ENCODE peak calls at places on chromosomes 16 and 17, in ten cellular contexts. B is GM13977; P is CD8-positive, alpha-beta T cell; Y is thoracic aorta; O is HL-60; G is mesothelial cell of epicardium; A is epithelial cell of esophagus; E is glutamatergic neuron; X is neural progenitor cell; U is GM12865. Z is an unnamed sample.

GRCh38 chr17:30021708-30022317 is 80.4 kb downstream of the EFCAB5 start:
- DNase-seq in X (peak; percentile 66), G (no peak), A (peak; percentile 65), B (peak; percentile 55), E (no peak), O (peak; percentile 51), U (peak; percentile 66), Y (no peak), P (peak; percentile 3), Z (no peak)

GRCh38 chr16:30641378-30641982 is 9.3 kb upstream of the PRR14 start:
- DNase-seq in E (no peak), G (no peak), X (no peak), U (no peak), B (no peak), O (no peak), A (no peak), P (no peak), Y (no peak), Z (no peak)

GRCh38 chr16:74844041-74844826 is 69.6 kb upstream of the FA2H start:
- DNase-seq in G (no peak), O (no peak), E (no peak), A (peak; percentile 61), X (no peak), P (no peak), B (no peak), U (no peak), Y (no peak), Z (no peak)

GRCh38 chr16:4831616-4832015 is 15.5 kb downstream of the GLYR1 start:
- DNase-seq in U (no peak), A (no peak), P (no peak), Y (no peak), G (no peak), O (no peak), X (no peak), E (no peak), B (no peak), Z (no peak)

GRCh38 chr17:3962217-3963069 is 1.8 kb downstream of the ATP2A3 start:
- DNase-seq in E (no peak), X (no peak), O (no peak), Y (no peak), P (no peak), G (no peak), A (no peak), U (no peak), B (no peak), Z (no peak)

GRCh38 chr16:2469399-2470233 is 1.5 kb upstream of the NTN3 start:
- DNase-seq in X (no peak), U (no peak), P (no peak), A (no peak), O (no peak), Y (no peak), B (no peak), E (peak; percentile 14), G (no peak), Z (no peak)

GRCh38 chr16:64225696-64226095 is 896.2 kb downstream of the CDH11 start:
- DNase-seq in E (no peak), B (no peak), G (no peak), Y (no peak), O (no peak), P (no peak), A (no peak), X (no peak), U (no peak), Z (no peak)

GRCh38 chr17:41367426-41368075 is 2.1 kb downstream of the KRT33B start:
- DNase-seq in E (no peak), Y (no peak), O (no peak), A (peak; percentile 74), P (no peak), G (no peak), B (no peak), X (no peak), U (no peak), Z (no peak)

GRCh38 chr17:42520540-42520951 is 15.5 kb upstream of the NAGLU start:
- DNase-seq in A (no peak), P (no peak), O (no peak), E (no peak), Y (no peak), G (no peak), U (no peak), B (no peak), X (peak; percentile 36), Z (no peak)

GRCh38 chr16:65546353-65546791 is 424.5 kb upstream of the CDH11 start:
- DNase-seq in G (no peak), U (no peak), A (no peak), B (no peak), O (no peak), Y (no peak), P (no peak), E (no peak), X (no peak), Z (no peak)

GRCh38 chr17:2883544-2884203 is 87.4 kb downstream of the RAP1GAP2 start:
- DNase-seq in O (no peak), U (no peak), X (no peak), P (no peak), B (no peak), A (peak; percentile 67), Y (no peak), E (peak; percentile 65), G (no peak), Z (no peak)

GRCh38 chr16:10878644-10879498 is 1.9 kb downstream of the CIITA start:
- DNase-seq in O (no peak), B (peak; percentile 67), A (no peak), X (peak; percentile 24), U (peak; percentile 81), G (no peak), Y (no peak), E (peak; percentile 31), P (no peak), Z (no peak)

GRCh38 chr16:48125888-48126287 is 29.9 kb downstream of the ABCC12 start:
- DNase-seq in Y (no peak), X (no peak), A (no peak), U (no peak), P (no peak), E (no peak), O (no peak), B (no peak), G (no peak), Z (no peak)

GRCh38 chr17:41417576-41418015 is 6.8 kb downstream of the KRT37 start:
- DNase-seq in E (no peak), G (no peak), O (no peak), Y (no peak), B (peak; percentile 43), X (peak; percentile 35), P (no peak), A (peak; percentile 88), U (peak; percentile 5), Z (no peak)

GRCh38 chr16:9333515-9333914 is 242.1 kb downstream of the HAPSTR1 start:
- DNase-seq in E (no peak), Y (no peak), X (no peak), O (no peak), P (no peak), B (no peak), A (no peak), G (no peak), U (no peak), Z (no peak)

GRCh38 chr17:28871056-28871579 is 16.3 kb downstream of the ERAL1 start:
- DNase-seq in X (no peak), U (peak; percentile 95), G (no peak), Y (no peak), O (no peak), A (no peak), B (peak; percentile 81), E (no peak), P (peak; percentile 30), Z (no peak)

DNA sequence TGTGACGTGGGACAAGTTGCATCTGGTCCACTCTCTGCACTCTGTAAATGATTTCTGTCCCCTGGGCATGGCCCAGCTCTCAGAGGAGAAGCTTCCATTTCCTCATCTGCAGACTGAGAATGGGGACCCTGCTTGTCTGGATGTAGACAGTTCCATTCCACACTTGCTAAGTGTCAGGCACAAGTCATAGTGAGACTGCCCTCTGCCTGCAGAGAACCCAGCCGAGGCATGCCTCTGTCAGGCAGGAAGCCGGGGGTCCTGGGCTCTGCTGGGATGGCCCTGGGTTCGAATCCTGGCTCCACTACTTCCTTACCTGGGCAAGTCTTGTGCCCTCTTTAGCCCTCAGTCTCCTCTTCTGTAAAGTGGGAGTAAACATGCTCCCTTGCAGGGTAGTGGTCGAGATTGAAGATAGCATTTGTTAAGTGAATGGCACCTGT is 4.1 kb downstream of the MAP2K3 start:
- DNase-seq in U (peak; percentile 54), B (peak; percentile 58), X (no peak), P (no peak), E (no peak), G (no peak), Y (no peak), A (no peak), O (peak; percentile 68), Z (no peak)
- TF ChIP-seq CTCF in U (peak; percentile 4), B (peak; percentile 29), X (no peak), P (no peak), E (no peak), G (no peak), Y (no peak), A (no peak), O (no peak), Z (peak; percentile 21)

GRCh38 chr16:26453215-26453614 is 613.5 kb upstream of the C16orf82 start:
- DNase-seq in Y (no peak), A (no peak), U (peak; percentile 0), G (no peak), E (no peak), P (no peak), B (no peak), O (no peak), X (no peak), Z (no peak)
- TF ChIP-seq CTCF in Y (no peak), A (no peak), U (peak; percentile 11), G (no peak), E (no peak), P (no peak), B (no peak), O (no peak), X (peak; percentile 40), Z (peak; percentile 8)

DNA sequence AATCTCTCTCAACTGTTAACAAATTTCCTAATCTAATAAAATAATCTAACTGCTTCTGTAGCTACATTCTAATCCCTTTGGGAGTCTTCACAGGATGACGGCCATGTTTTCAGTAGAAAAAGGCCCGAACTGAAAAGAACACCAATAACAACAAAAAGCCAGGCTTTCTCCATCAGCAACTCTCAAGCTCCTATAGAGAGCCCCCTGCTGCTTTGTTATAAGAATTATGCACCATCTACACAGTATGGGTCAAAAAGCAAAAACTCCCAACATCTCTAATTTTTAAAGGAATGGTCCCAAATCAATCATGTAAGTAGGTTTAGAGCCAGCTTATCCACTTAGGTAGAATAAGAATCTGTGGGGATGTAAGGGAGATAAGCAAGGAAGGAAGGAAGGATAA is 163.6 kb upstream of the C17orf78 start:
- DNase-seq in O (no peak), X (peak; percentile 23), Y (no peak), E (no peak), B (no peak), A (no peak), P (no peak), G (no peak), U (no peak), Z (no peak)
- TF ChIP-seq CTCF in O (no peak), X (no peak), Y (no peak), E (no peak), B (peak; percentile 23), A (peak; percentile 4), P (no peak), G (no peak), U (no peak), Z (no peak)

DNA sequence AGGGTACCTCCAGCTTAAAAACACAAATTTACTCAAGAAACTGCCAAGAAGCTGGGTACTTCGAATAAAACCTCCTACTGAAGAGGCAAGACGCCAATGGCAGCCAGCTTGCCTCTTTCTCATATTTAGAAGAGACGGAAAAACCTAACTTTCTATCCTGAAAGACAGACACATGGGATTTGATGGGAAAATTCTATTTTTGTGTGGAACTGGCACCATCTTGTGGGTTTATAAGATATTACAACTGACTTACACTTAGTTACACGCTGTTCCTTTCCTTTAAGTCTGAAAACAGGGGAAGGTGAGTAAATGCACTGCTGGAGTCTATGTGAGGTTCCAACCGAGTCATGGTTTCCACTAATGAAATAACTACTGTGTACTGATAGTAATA is 10.3 kb downstream of the ZNF18 start:
- DNase-seq in X (peak; percentile 56), O (no peak), B (no peak), A (peak; percentile 63), E (no peak), P (no peak), G (no peak), U (peak; percentile 3), Y (no peak), Z (no peak)
- TF ChIP-seq CTCF in X (peak; percentile 70), O (no peak), B (peak; percentile 31), A (peak; percentile 48), E (peak; percentile 70), P (no peak), G (peak; percentile 65), U (peak; percentile 28), Y (peak; percentile 58), Z (peak; percentile 35)